ENCODE peak calls at places on chromosomes 4 and X, in six cellular contexts. K is WTC11, Q is neural progenitor cell, S is lower leg skin, J is IMR-90, N is AG04450. U is an unnamed sample.

GRCh38 chrX:11591712-11592351 is 73.9 kb downstream of the ARHGAP6 start:
- DNase-seq in K (no peak), Q (no peak), S (no peak), J (no peak), N (no peak), U (no peak)

GRCh38 chrX:115940888-115941332 is 229.6 kb upstream of the AGTR2 start:
- DNase-seq in K (peak), Q (peak), S (no peak), J (peak), N (no peak), U (peak)

GRCh38 chrX:118116308-118117068 is at the start of gene KLHL13:
- DNase-seq in K (peak), Q (peak), S (no peak), J (peak), N (no peak), U (peak)

GRCh38 chrX:129777218-129777768 is 2.5 kb upstream of the SASH3 start:
- DNase-seq in K (no peak), Q (no peak), S (no peak), J (no peak), N (no peak), U (no peak)

GRCh38 chr4:5101571-5101970 is 50.3 kb downstream of the STK32B start:
- DNase-seq in K (no peak), Q (no peak), S (no peak), J (no peak), N (no peak), U (no peak)

GRCh38 chr4:105895609-105896460 is 564 bp downstream of the NPNT start:
- DNase-seq in K (peak), Q (peak), S (peak), J (no peak), N (no peak), U (peak)

GRCh38 chrX:124263743-124264142 is 68.7 kb upstream of the TEX13D start:
- DNase-seq in K (no peak), Q (no peak), S (no peak), J (no peak), N (no peak), U (no peak)

GRCh38 chr4:83709627-83710026 is 173.7 kb downstream of the GPAT3 start:
- DNase-seq in K (no peak), Q (no peak), S (no peak), J (no peak), N (no peak), U (no peak)

GRCh38 chrX:49172280-49172780 is 632 bp downstream of the PLP2 start:
- DNase-seq in K (no peak), Q (no peak), S (peak), J (peak), N (no peak), U (peak)

GRCh38 chr4:94889961-94890360 is 132.2 kb downstream of the BMPR1B start:
- DNase-seq in K (no peak), Q (no peak), S (no peak), J (peak), N (peak), U (peak)

GRCh38 chr4:179307297-179308136 is 1865.3 kb upstream of the AGA start:
- DNase-seq in K (peak), Q (peak), S (no peak), J (peak), N (peak), U (peak)

GRCh38 chr4:6681191-6681590 is 12.5 kb upstream of the S100P start:
- DNase-seq in K (peak), Q (no peak), S (no peak), J (no peak), N (no peak), U (no peak)
- TF ChIP-seq CTCF in K (no peak), Q (no peak), S (no peak), J (no peak), N (no peak), U (peak)

DNA sequence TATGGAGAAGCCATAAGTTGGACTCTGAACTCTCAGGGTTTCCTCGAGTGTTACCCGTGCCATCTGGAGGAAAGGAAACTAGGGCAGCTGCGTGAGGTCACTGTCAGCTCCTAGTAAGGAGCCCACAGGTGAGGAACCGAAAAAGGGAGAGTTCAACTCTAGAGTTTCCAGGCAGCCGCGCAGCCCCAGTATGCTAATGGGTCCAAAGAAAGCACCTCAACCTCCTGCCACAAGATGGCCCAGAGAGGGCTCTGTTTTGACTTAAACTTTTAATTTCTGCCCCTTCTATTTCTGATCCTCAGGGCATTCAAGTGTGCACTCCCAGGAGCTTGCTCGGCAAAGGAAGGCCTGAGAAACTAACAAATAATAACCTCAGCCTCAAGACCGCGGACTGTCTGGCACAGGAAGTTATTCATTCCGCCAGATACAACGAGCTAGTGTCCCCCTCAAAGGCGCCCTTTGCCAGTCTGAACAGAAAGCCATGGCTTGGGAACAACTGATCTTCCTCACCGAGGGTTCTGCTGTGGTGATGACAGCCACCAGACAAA is 13.9 kb downstream of the SCARB2 start:
- DNase-seq in K (peak), Q (no peak), S (no peak), J (peak), N (no peak), U (peak)
- TF ChIP-seq CTCF in K (no peak), Q (peak), S (no peak), J (no peak), N (no peak), U (peak)

GRCh38 chr4:47945930-47946726 is 31.7 kb upstream of the NFXL1 start:
- DNase-seq in K (no peak), Q (no peak), S (no peak), J (no peak), N (no peak), U (no peak)
- TF ChIP-seq CTCF in K (no peak), Q (peak), S (no peak), J (no peak), N (peak), U (peak)

DNA sequence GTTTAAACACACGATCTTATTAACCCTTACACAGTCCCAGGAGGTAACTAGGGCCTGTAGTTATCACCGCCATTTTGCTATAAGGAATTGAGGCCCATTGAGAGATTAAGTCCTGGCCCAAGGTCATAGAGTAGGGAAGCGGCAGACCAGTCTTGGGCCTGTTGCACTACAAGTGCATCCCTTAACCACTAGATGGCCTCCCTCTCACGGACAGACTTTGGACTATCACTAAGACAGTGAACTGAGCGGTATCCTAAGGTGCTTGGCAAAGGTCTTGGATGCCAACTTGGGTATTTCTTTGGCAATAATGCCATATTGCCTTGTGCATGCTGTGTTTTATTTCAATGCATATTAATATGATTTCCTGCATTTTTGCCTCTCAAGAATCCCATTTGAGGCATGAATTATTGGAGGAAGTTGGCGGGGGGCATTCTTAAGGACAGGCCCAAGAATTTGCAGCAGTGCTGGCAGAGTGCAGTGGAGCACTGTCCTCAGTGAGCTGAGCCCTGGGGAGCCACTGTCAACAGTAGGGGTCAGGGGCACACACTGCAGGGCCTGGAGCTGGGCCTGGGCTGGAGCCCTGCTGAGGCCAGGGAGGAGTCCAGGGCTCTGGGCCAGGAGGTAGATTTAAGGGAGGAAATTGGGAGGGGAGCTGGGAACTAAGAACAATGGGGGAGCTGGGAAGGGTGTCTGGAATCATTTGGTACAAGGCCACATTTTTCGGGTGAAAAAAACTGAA is 147.4 kb downstream of the SMIM20 start:
- DNase-seq in K (peak), Q (peak), S (peak), J (peak), N (no peak), U (peak)
- TF ChIP-seq CTCF in K (peak), Q (peak), S (no peak), J (peak), N (peak), U (peak)

DNA sequence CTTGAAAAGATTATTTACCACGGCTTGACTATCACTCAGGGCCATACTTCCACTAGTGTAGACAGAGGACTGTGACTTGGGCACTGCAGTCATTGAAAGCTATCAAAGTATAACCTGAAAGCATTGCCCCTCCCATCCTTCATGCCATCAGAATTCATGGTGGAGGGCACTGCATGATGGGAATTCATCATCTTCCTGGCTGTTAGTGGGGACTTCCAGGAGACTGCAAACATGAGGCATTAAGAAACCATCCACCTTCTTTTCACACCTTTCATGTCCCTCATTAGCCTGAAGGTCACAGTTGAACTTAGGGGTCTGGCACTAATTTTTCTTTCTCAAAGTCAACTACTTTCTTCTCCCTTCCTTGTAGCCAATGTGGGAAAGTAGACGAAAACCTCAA is 25.8 kb downstream of the VSIG4 start:
- DNase-seq in K (no peak), Q (no peak), S (no peak), J (no peak), N (no peak), U (no peak)
- TF ChIP-seq CTCF in K (no peak), Q (no peak), S (no peak), J (no peak), N (no peak), U (no peak)

DNA sequence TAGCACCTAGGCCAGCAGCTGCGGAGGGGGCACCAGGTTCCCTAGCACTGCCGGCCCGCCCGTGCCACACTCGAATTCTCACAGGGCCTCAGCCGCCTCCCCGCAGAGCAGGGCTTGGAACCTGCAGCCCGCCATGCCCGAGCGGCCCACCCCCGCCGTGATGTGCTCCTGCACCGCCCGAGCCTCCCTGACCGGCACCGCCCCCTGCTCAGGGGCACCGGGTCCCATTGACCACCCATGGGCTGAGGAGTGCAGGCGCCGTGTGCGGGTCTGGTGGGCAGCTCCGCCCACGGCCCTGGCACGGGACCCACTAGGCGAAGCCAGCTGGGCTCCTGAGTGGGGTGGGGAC is 35.4 kb upstream of the ENPP6 start:
- DNase-seq in K (no peak), Q (no peak), S (no peak), J (no peak), N (no peak), U (no peak)
- TF ChIP-seq CTCF in K (no peak), Q (no peak), S (no peak), J (no peak), N (no peak), U (no peak)

GRCh38 chrX:799808-800207 is 169.2 kb downstream of the SHOX start:
- DNase-seq in K (no peak), Q (no peak), S (no peak), J (no peak), N (no peak), U (no peak)
- TF ChIP-seq CTCF in K (no peak), Q (no peak), S (no peak), J (no peak), N (no peak), U (no peak)

GRCh38 chr4:139082750-139083532 is 67.4 kb downstream of the NOCT start:
- DNase-seq in K (peak), Q (peak), S (peak), J (peak), N (peak), U (peak)

GRCh38 chr4:139085141-139085540 is 69.6 kb downstream of the NOCT start:
- DNase-seq in K (no peak), Q (no peak), S (no peak), J (peak), N (no peak), U (peak)

GRCh38 chr4:139078926-139079325 is 63.3 kb downstream of the NOCT start:
- DNase-seq in K (no peak), Q (no peak), S (no peak), J (no peak), N (no peak), U (no peak)

GRCh38 chr4:139084425-139085093 is 69.0 kb downstream of the NOCT start:
- DNase-seq in K (no peak), Q (no peak), S (no peak), J (no peak), N (no peak), U (no peak)

GRCh38 chr4:139083533-139084424 is 68.2 kb downstream of the NOCT start:
- DNase-seq in K (peak), Q (peak), S (peak), J (peak), N (peak), U (peak)
- TF ChIP-seq CTCF in K (no peak), Q (peak), S (no peak), J (peak), N (peak), U (peak)